ENCODE peak calls at places on chromosomes 2 and 18, in six cellular contexts. Q is pancreas, G is right lobe of liver, A is left ventricle myocardium inferior, M is body of pancreas, X is lung. O is an unnamed sample.

GRCh38 chr2:200467806-200468686 is 41.8 kb downstream of the KCTD18 start:
- DNase-seq in Q (no peak), G (no peak), A (no peak), M (no peak), X (no peak), O (no peak)

GRCh38 chr2:15365411-15365810 is 195.7 kb downstream of the NBAS start:
- DNase-seq in Q (no peak), G (no peak), A (no peak), M (no peak), X (no peak), O (no peak)

GRCh38 chr18:79921984-79922965 is 29.2 kb downstream of the SLC66A2 start:
- DNase-seq in Q (peak; percentile 1), G (peak; percentile 27), A (no peak), M (peak; percentile 8), X (no peak), O (no peak)

GRCh38 chr2:145380436-145381017 is 860.6 kb upstream of the ZEB2 start:
- DNase-seq in Q (no peak), G (no peak), A (no peak), M (no peak), X (no peak), O (peak; percentile 53)

GRCh38 chr18:4069183-4069582 is 385.9 kb downstream of the DLGAP1 start:
- DNase-seq in Q (no peak), G (no peak), A (no peak), M (no peak), X (no peak), O (no peak)

GRCh38 chr2:204272089-204272488 is 273.2 kb upstream of the PARD3B start:
- DNase-seq in Q (no peak), G (no peak), A (no peak), M (no peak), X (no peak), O (no peak)

GRCh38 chr2:30372836-30373235 is 74.2 kb upstream of the LCLAT1 start:
- DNase-seq in Q (no peak), G (no peak), A (no peak), M (no peak), X (no peak), O (no peak)

GRCh38 chr2:675982-676646 is 1.1 kb downstream of the TMEM18 start:
- DNase-seq in Q (peak; percentile 47), G (no peak), A (no peak), M (peak; percentile 45), X (peak; percentile 44), O (peak; percentile 90)

GRCh38 chr2:38653715-38654494 is 12.0 kb upstream of the GALM start:
- DNase-seq in Q (no peak), G (no peak), A (no peak), M (no peak), X (no peak), O (no peak)

GRCh38 chr2:176582990-176583481 is 313.8 kb downstream of the MTX2 start:
- DNase-seq in Q (no peak), G (no peak), A (no peak), M (no peak), X (no peak), O (no peak)

GRCh38 chr2:169480079-169480465 is 778 bp downstream of the BBS5 start:
- DNase-seq in Q (no peak), G (no peak), A (no peak), M (no peak), X (no peak), O (no peak)

DNA sequence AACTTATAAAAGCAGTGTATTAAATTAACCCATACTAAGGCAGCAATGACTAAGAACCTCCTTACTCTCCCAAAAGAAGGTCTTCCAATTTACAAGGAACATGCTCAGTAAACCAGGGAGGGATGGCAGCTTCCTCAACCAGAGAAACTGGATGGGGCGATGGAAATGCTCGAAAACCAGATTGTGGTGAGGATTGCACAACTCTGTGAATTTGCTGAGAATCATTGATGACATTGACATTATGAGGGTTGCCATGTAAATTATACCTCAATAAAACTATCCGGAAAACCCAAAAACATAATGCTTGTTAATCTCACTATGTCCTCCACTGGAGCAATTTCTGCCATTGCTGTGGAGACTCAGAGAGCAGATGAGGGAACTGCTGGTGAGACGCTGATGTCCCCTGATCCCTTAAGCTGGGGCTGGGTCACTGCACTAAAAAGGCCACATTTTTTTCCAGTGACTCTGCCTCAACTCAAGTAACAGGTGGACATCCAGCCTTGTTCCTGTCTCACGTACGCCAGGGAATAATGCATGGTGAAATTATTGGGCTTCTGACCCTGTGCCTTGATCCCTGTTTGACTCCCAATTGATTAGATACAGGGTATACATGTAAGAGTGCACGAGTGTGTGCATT is 288.3 kb downstream of the CYP26B1 start:
- DNase-seq in Q (no peak), G (no peak), A (no peak), M (no peak), X (no peak), O (no peak)
- H3K4me3 ChIP-seq in Q (no peak overlapping the region), G (no peak overlapping the region), A (no peak overlapping the region), M (no peak overlapping the region), X (no peak overlapping the region), O (no peak overlapping the region)

DNA sequence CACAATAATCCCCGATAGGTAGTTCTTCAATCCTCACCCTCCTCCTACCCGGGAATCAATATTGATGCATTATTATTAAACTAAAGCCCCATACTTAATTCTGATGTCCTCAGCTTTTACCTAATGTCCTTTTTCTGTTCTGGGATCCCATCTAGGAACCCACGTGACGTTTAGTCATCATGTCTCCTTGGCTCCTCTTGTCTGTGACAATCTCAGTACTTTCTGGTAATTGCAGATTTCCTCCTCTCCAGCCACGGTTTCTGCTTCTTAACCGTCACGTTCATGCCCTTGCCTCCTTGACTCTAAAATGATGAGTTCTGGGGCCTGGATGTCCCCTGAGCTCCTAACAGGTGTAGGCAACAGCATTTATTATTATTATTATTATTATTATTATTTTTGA is 2.9 kb upstream of the DGKD start:
- DNase-seq in Q (no peak), G (no peak), A (no peak), M (no peak), X (no peak), O (no peak)
- H3K27me3 ChIP-seq in Q (no peaks in the 10 kb centered on the region), G (no peaks in the 10 kb centered on the region), A (no peaks in the 10 kb centered on the region), M (no peaks in the 10 kb centered on the region), X (no peaks in the 10 kb centered on the region), O (peaks cover 2% of the 10 kb centered on the region)

GRCh38 chr2:128753321-128753720 is 434.7 kb upstream of the HS6ST1 start:
- DNase-seq in Q (no peak), G (no peak), A (no peak), M (no peak), X (no peak), O (no peak)

GRCh38 chr2:128756372-128756730 is 437.7 kb upstream of the HS6ST1 start:
- DNase-seq in Q (peak; percentile 79), G (no peak), A (no peak), M (peak; percentile 82), X (no peak), O (peak; percentile 34)

GRCh38 chr2:128755693-128756371 is 437.2 kb upstream of the HS6ST1 start:
- DNase-seq in Q (peak; percentile 61), G (no peak), A (no peak), M (peak; percentile 69), X (no peak), O (no peak)

GRCh38 chr2:128752691-128753263 is 434.1 kb upstream of the HS6ST1 start:
- DNase-seq in Q (no peak), G (no peak), A (no peak), M (no peak), X (no peak), O (no peak)

GRCh38 chr2:128754246-128754724 is 435.6 kb upstream of the HS6ST1 start:
- DNase-seq in Q (no peak), G (no peak), A (peak; percentile 66), M (no peak), X (no peak), O (peak; percentile 94)
- H3K4me1 ChIP-seq in Q (peaks cover 7% of the 10 kb centered on the region), G (no peaks in the 10 kb centered on the region), A (peaks cover 49% of the 10 kb centered on the region), M (peaks cover 65% of the 10 kb centered on the region), X (peaks cover 3% of the 10 kb centered on the region), O (peaks cover 41% of the 10 kb centered on the region)

DNA sequence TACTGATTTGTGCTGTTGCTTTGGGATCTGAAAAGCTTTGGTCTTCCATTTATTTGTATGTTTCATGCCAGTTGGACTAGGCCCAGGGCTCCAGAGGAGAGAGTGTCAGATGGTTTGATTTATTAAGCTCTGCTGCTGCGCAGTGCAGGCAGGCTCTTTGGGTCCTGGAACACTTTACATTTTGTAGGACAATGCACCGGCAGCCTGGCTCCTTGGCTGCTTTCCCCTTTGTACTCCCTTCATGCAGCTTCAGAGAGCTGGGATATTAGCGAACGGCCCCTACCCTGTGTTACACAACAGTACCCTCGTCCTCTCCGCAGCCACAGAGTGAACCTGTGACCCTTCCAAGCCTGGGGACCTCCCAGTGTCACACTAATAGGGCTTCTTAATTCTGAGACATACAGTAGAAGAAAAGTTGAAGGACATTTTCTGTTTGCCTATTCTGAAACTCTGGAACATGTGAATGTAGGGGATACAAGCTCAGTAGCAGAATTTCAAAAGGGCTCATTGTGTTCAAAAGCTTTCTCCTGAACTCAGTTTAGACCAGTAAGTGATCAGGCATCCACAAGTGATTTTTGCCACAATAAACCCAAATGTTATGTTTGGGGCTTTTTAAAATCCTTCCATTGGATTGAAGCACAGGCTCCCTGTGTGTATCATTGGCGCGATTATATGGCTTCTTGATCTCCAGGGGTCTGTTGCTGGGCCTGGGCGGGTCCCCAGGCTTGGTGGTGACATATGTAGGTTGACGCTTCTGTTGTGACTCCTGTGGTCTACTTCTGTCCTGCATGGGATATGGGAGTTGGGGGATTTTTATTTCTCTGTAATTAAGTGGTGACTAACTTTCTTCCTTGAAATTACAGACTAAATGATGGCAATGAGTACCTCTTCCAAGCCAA is 56.5 kb upstream of the EML6 start:
- DNase-seq in Q (peak; percentile 50), G (peak; percentile 89), A (peak; percentile 56), M (peak; percentile 33), X (no peak), O (peak; percentile 65)
- H3K4me3 ChIP-seq in Q (no peak overlapping the region), G (no peak overlapping the region), A (peak overlapping the region; percentile 6), M (no peak overlapping the region), X (no peak overlapping the region), O (no peak overlapping the region)

GRCh38 chr2:66578853-66579158 is 143.9 kb downstream of the MEIS1 start:
- DNase-seq in Q (no peak), G (no peak), A (no peak), M (no peak), X (no peak), O (no peak)

GRCh38 chr2:66578067-66578852 is 143.3 kb downstream of the MEIS1 start:
- DNase-seq in Q (peak; percentile 72), G (no peak), A (no peak), M (peak; percentile 71), X (no peak), O (no peak)

GRCh38 chr2:66577331-66578041 is 142.6 kb downstream of the MEIS1 start:
- DNase-seq in Q (peak; percentile 57), G (no peak), A (no peak), M (peak; percentile 60), X (no peak), O (no peak)

GRCh38 chr2:66580343-66580954 is 145.5 kb downstream of the MEIS1 start:
- DNase-seq in Q (no peak), G (no peak), A (no peak), M (no peak), X (no peak), O (no peak)

GRCh38 chr2:66579494-66579893 is 144.6 kb downstream of the MEIS1 start:
- DNase-seq in Q (no peak), G (no peak), A (no peak), M (no peak), X (no peak), O (no peak)
- H3K27me3 ChIP-seq in Q (no peaks in the 10 kb centered on the region), G (peaks cover 65% of the 10 kb centered on the region), A (peaks cover 92% of the 10 kb centered on the region), M (no peaks in the 10 kb centered on the region), X (peaks cover 3% of the 10 kb centered on the region), O (peaks cover 27% of the 10 kb centered on the region)

DNA sequence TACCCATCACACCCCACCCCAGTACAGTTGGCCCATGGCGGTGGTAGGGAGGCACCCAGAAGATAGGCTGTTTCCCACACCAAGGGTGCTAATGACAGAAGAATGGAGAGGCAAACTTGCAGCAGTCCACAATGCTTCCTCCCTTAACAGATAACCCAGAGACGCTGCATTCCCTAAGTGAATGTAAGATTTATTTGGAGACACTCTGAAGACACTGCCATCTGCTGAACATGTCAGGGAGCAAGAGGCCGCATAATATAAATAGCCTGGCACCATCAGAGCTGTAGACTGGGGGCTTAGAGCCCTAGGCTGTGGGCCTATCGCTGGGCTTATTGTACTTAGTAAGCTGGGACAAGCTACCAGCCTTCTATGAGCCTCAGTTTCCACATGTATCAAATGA is 2.2 kb upstream of the IWS1 start:
- DNase-seq in Q (no peak), G (no peak), A (no peak), M (no peak), X (no peak), O (no peak)
- H3K4me1 ChIP-seq in Q (peaks cover 3% of the 10 kb centered on the region), G (peaks cover 10% of the 10 kb centered on the region), A (peaks cover 36% of the 10 kb centered on the region), M (peaks cover 20% of the 10 kb centered on the region), X (peaks cover 2% of the 10 kb centered on the region), O (peaks cover 5% of the 10 kb centered on the region)